ENCODE peak calls at places on chromosomes 12 and 14, in six cellular contexts. One of them, this sample, is unnamed.

GRCh38 chr12:71303199-71303598 is 136.4 kb upstream of the LGR5 start:
- DNase-seq in LoVo: peak; percentile 8
- DNase-seq in HCT116: peak; percentile 73
- DNase-seq in progenitor cell of endocrine pancreas: no peak
- DNase-seq in psoas muscle: no peak
- DNase-seq in pulmonary artery endothelial cell: no peak
- DNase-seq in this sample: no peak

GRCh38 chr12:58877243-58877743 is 43.0 kb downstream of the LRIG3 start:
- DNase-seq in LoVo: peak; percentile 55
- DNase-seq in HCT116: no peak
- DNase-seq in progenitor cell of endocrine pancreas: no peak
- DNase-seq in psoas muscle: no peak
- DNase-seq in pulmonary artery endothelial cell: no peak
- DNase-seq in this sample: no peak

GRCh38 chr12:11014234-11014633 is 8.2 kb downstream of the TAS2R19 start:
- DNase-seq in LoVo: no peak
- DNase-seq in HCT116: no peak
- DNase-seq in progenitor cell of endocrine pancreas: no peak
- DNase-seq in psoas muscle: no peak
- DNase-seq in pulmonary artery endothelial cell: no peak
- DNase-seq in this sample: no peak

GRCh38 chr14:103696466-103697071 is 18.7 kb downstream of the XRCC3 start:
- DNase-seq in LoVo: no peak
- DNase-seq in HCT116: no peak
- DNase-seq in progenitor cell of endocrine pancreas: no peak
- DNase-seq in psoas muscle: peak; percentile 80
- DNase-seq in pulmonary artery endothelial cell: no peak
- DNase-seq in this sample: no peak

GRCh38 chr12:122969657-122970056 is 3.4 kb upstream of the ABCB9 start:
- DNase-seq in LoVo: no peak
- DNase-seq in HCT116: no peak
- DNase-seq in progenitor cell of endocrine pancreas: no peak
- DNase-seq in psoas muscle: no peak
- DNase-seq in pulmonary artery endothelial cell: no peak
- DNase-seq in this sample: no peak

GRCh38 chr12:49231881-49232650 is 32.8 kb upstream of the TUBA1C start:
- DNase-seq in LoVo: no peak
- DNase-seq in HCT116: no peak
- DNase-seq in progenitor cell of endocrine pancreas: no peak
- DNase-seq in psoas muscle: no peak
- DNase-seq in pulmonary artery endothelial cell: no peak
- DNase-seq in this sample: no peak

GRCh38 chr12:18864900-18865561 is 127.1 kb downstream of the CAPZA3 start:
- DNase-seq in LoVo: no peak
- DNase-seq in HCT116: no peak
- DNase-seq in progenitor cell of endocrine pancreas: no peak
- DNase-seq in psoas muscle: no peak
- DNase-seq in pulmonary artery endothelial cell: no peak
- DNase-seq in this sample: no peak

GRCh38 chr12:130636370-130636769 is 79.7 kb downstream of the RIMBP2 start:
- DNase-seq in LoVo: no peak
- DNase-seq in HCT116: no peak
- DNase-seq in progenitor cell of endocrine pancreas: no peak
- DNase-seq in psoas muscle: no peak
- DNase-seq in pulmonary artery endothelial cell: no peak
- DNase-seq in this sample: no peak

GRCh38 chr14:95519699-95520098 is 3.2 kb upstream of the SYNE3 start:
- DNase-seq in LoVo: peak; percentile 41
- DNase-seq in HCT116: peak; percentile 56
- DNase-seq in progenitor cell of endocrine pancreas: no peak
- DNase-seq in psoas muscle: peak; percentile 86
- DNase-seq in pulmonary artery endothelial cell: no peak
- DNase-seq in this sample: no peak

GRCh38 chr14:32564591-32564990 is 235.5 kb downstream of the AKAP6 start:
- DNase-seq in LoVo: no peak
- DNase-seq in HCT116: no peak
- DNase-seq in progenitor cell of endocrine pancreas: no peak
- DNase-seq in psoas muscle: no peak
- DNase-seq in pulmonary artery endothelial cell: no peak
- DNase-seq in this sample: no peak

GRCh38 chr14:74973003-74973614 is 17.7 kb upstream of the PGF start:
- DNase-seq in LoVo: no peak
- DNase-seq in HCT116: no peak
- DNase-seq in progenitor cell of endocrine pancreas: no peak
- DNase-seq in psoas muscle: peak; percentile 84
- DNase-seq in pulmonary artery endothelial cell: no peak
- DNase-seq in this sample: no peak

GRCh38 chr12:71392521-71393145 is 47.0 kb upstream of the LGR5 start:
- DNase-seq in LoVo: peak; percentile 82
- DNase-seq in HCT116: peak; percentile 72
- DNase-seq in progenitor cell of endocrine pancreas: no peak
- DNase-seq in psoas muscle: no peak
- DNase-seq in pulmonary artery endothelial cell: peak; percentile 50
- DNase-seq in this sample: peak; percentile 75

GRCh38 chr14:63603749-63604277 is 37.9 kb downstream of the WDR89 start:
- DNase-seq in LoVo: no peak
- DNase-seq in HCT116: no peak
- DNase-seq in progenitor cell of endocrine pancreas: no peak
- DNase-seq in psoas muscle: no peak
- DNase-seq in pulmonary artery endothelial cell: no peak
- DNase-seq in this sample: no peak

GRCh38 chr12:78931466-78931990 is 67.0 kb downstream of the SYT1 start:
- DNase-seq in LoVo: no peak
- DNase-seq in HCT116: no peak
- DNase-seq in progenitor cell of endocrine pancreas: no peak
- DNase-seq in psoas muscle: no peak
- DNase-seq in pulmonary artery endothelial cell: no peak
- DNase-seq in this sample: no peak

GRCh38 chr12:41619705-41620104 is 431.6 kb downstream of the PDZRN4 start:
- DNase-seq in LoVo: no peak
- DNase-seq in HCT116: no peak
- DNase-seq in progenitor cell of endocrine pancreas: no peak
- DNase-seq in psoas muscle: no peak
- DNase-seq in pulmonary artery endothelial cell: no peak
- DNase-seq in this sample: no peak

GRCh38 chr12:118183155-118183554 is 47.2 kb downstream of the PEBP1 start:
- DNase-seq in LoVo: no peak
- DNase-seq in HCT116: no peak
- DNase-seq in progenitor cell of endocrine pancreas: no peak
- DNase-seq in psoas muscle: no peak
- DNase-seq in pulmonary artery endothelial cell: no peak
- DNase-seq in this sample: no peak

GRCh38 chr14:68361231-68361630 is 431.6 kb downstream of the ZFP36L1 start:
- DNase-seq in LoVo: no peak
- DNase-seq in HCT116: no peak
- DNase-seq in progenitor cell of endocrine pancreas: no peak
- DNase-seq in psoas muscle: no peak
- DNase-seq in pulmonary artery endothelial cell: peak; percentile 20
- DNase-seq in this sample: no peak